ENCODE peak calls at places on chromosomes 7 and 10, in four cellular contexts. P is WTC11, U is K562, B is HepG2. R is an unnamed sample.

GRCh38 chr10:121157998-121158397 is 306.8 kb downstream of the WDR11 start:
- DNase-seq in P (no peak), U (no peak), B (no peak), R (no peak)

GRCh38 chr10:98403812-98404504 is 11.0 kb downstream of the PYROXD2 start:
- DNase-seq in P (no peak), U (no peak), B (no peak), R (no peak)

GRCh38 chr7:132049462-132050304 is 493.3 kb upstream of the PODXL start:
- DNase-seq in P (peak), U (peak), B (peak), R (peak)

GRCh38 chr7:151876899-151877777 is at the start of gene PRKAG2:
- DNase-seq in P (peak), U (no peak), B (no peak), R (peak)

GRCh38 chr7:133778472-133778871 is 348.7 kb upstream of the LRGUK start:
- DNase-seq in P (no peak), U (no peak), B (no peak), R (no peak)

GRCh38 chr10:124741281-124741921 is 2.8 kb downstream of the FAM53B start:
- DNase-seq in P (peak), U (peak), B (peak), R (peak)

GRCh38 chr10:68423522-68423921 is 16.4 kb upstream of the RUFY2 start:
- DNase-seq in P (no peak), U (no peak), B (no peak), R (no peak)

GRCh38 chr10:124156524-124157225 is 63.3 kb upstream of the CHST15 start:
- DNase-seq in P (peak), U (no peak), B (no peak), R (no peak)

GRCh38 chr7:2288986-2289611 is 25.1 kb downstream of the SNX8 start:
- DNase-seq in P (no peak), U (no peak), B (no peak), R (no peak)

GRCh38 chr10:128985036-128985435 is 482.0 kb upstream of the MGMT start:
- DNase-seq in P (no peak), U (no peak), B (no peak), R (no peak)

GRCh38 chr10:124035928-124036558 is 57.4 kb downstream of the CHST15 start:
- DNase-seq in P (no peak), U (peak), B (peak), R (no peak)

GRCh38 chr10:784759-785538 is 95.5 kb upstream of the DIP2C start:
- DNase-seq in P (peak), U (peak), B (no peak), R (peak)

GRCh38 chr10:98135222-98135899 is 904 bp downstream of the R3HCC1L start:
- DNase-seq in P (no peak), U (no peak), B (no peak), R (no peak)

GRCh38 chr10:110540038-110540437 is 27.5 kb upstream of the SMC3 start:
- DNase-seq in P (no peak), U (no peak), B (no peak), R (no peak)

GRCh38 chr10:11685787-11686218 is 56.4 kb upstream of the ECHDC3 start:
- DNase-seq in P (no peak), U (peak), B (peak), R (no peak)

GRCh38 chr7:124667312-124667711 is 98.3 kb downstream of the GPR37 start:
- DNase-seq in P (no peak), U (no peak), B (no peak), R (no peak)

GRCh38 chr10:49627031-49627430 is 13.2 kb downstream of the CHAT start:
- DNase-seq in P (no peak), U (no peak), B (no peak), R (no peak)

GRCh38 chr10:3265081-3265480 is 92.5 kb upstream of the PITRM1 start:
- DNase-seq in P (no peak), U (no peak), B (no peak), R (no peak)

GRCh38 chr7:157658851-157659412 is 322.1 kb downstream of the DNAJB6 start:
- DNase-seq in P (no peak), U (no peak), B (no peak), R (no peak)

GRCh38 chr10:125063256-125063945 is 97.0 kb downstream of the CTBP2 start:
- DNase-seq in P (no peak), U (no peak), B (no peak), R (peak)

GRCh38 chr7:31027161-31027965 is 24.7 kb upstream of the ADCYAP1R1 start:
- DNase-seq in P (peak), U (no peak), B (no peak), R (no peak)

GRCh38 chr10:119466655-119467054 is 75.9 kb downstream of the RGS10 start:
- DNase-seq in P (no peak), U (peak), B (no peak), R (no peak)

GRCh38 chr10:112744525-112744924 is 205.5 kb upstream of the TCF7L2 start:
- DNase-seq in P (no peak), U (no peak), B (no peak), R (no peak)

GRCh38 chr7:33686001-33686591 is 219.2 kb upstream of the BMPER start:
- DNase-seq in P (peak), U (no peak), B (no peak), R (no peak)

GRCh38 chr7:137962875-137963507 is 38.9 kb downstream of the CREB3L2 start:
- DNase-seq in P (no peak), U (peak), B (no peak), R (no peak)

GRCh38 chr7:54252256-54253035 is 289.7 kb upstream of the VSTM2A start:
- DNase-seq in P (no peak), U (no peak), B (no peak), R (no peak)
- TF ChIP-seq ELF4 in P (no peak), U (no peak), B (no peak), R (no peak)

GRCh38 chr10:117775478-117775877 is 232.9 kb downstream of the EMX2 start:
- DNase-seq in P (no peak), U (no peak), B (no peak), R (no peak)
- TF ChIP-seq ELF4 in P (no peak), U (no peak), B (no peak), R (no peak)

GRCh38 chr10:92274071-92274470 is 16.8 kb downstream of the CPEB3 start:
- DNase-seq in P (no peak), U (no peak), B (no peak), R (no peak)
- TF ChIP-seq ELF4 in P (no peak), U (no peak), B (no peak), R (no peak)

DNA sequence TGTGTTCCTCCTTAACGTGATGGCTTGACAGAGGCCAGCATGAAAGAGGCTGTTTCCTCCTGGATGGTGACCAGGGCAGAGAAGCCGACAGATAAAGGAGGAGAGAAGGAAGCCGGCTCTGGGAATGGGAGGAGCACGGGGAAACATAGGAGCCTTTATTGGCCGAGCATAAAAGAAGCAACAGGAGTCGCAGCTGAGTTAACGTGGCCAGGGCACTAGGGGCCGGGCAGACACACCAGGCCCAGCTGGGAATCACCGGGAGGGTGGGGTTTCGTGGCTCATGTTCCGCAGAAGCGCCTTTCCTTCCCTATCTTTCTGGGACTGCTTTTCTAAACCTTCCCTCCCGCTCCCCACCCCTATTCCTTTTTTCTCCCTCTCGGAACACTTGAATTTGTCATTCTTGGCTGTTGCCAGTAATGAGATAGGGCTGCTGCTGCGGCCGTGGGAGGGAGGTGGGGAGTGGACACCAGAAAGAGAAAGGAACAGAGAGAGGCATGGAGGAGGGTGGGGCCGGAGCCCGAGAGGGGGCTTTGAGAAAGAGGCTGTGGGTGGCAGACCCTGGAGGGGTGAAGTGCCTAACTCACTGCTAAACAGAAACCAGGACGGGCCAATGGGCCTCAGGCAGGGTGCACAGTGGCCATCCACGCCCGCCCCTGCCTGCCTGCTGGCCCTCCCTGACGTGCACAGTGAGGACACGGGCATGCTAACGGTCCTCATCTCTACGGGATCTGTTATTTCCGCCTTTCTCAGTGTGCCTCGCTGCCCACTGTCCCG is 65.2 kb downstream of the COL13A1 start:
- DNase-seq in P (peak), U (no peak), B (no peak), R (no peak)
- TF ChIP-seq ELF4 in P (no peak), U (no peak), B (no peak), R (no peak)

DNA sequence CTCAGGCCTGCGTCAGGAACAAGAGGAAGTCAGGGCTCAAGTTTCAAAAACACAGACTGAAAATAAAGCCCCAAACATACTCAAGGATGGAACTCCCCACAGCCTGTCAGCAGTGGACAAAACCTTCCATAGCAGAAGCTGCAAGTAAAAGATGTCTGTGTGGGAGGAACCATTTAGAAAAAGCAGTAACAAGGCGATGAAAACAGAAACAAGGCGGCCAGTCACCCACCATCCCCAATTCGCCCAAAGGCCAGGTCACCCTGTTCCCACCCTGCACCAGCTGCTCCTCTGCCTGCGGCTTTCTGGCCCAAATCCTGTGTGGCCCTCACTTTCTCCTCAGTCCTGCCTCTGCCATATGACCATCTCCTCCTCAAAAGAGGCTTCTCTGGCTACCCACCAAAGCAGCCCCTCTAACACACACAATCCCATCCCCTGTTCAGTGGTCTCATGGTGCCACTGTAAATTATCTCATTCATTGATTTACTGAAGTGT is 27.8 kb downstream of the KCNMA1 start:
- DNase-seq in P (no peak), U (no peak), B (no peak), R (no peak)
- TF ChIP-seq ELF4 in P (no peak), U (no peak), B (no peak), R (no peak)

GRCh38 chr7:100802951-100803350 is 24.4 kb downstream of the EPHB4 start:
- DNase-seq in P (no peak), U (no peak), B (no peak), R (no peak)

GRCh38 chr7:100806276-100806675 is 21.0 kb downstream of the EPHB4 start:
- DNase-seq in P (no peak), U (no peak), B (no peak), R (no peak)

GRCh38 chr7:100801833-100802568 is 25.3 kb downstream of the EPHB4 start:
- DNase-seq in P (no peak), U (peak), B (peak), R (no peak)

GRCh38 chr7:100804681-100805431 is 22.5 kb downstream of the EPHB4 start:
- DNase-seq in P (no peak), U (no peak), B (no peak), R (no peak)

DNA sequence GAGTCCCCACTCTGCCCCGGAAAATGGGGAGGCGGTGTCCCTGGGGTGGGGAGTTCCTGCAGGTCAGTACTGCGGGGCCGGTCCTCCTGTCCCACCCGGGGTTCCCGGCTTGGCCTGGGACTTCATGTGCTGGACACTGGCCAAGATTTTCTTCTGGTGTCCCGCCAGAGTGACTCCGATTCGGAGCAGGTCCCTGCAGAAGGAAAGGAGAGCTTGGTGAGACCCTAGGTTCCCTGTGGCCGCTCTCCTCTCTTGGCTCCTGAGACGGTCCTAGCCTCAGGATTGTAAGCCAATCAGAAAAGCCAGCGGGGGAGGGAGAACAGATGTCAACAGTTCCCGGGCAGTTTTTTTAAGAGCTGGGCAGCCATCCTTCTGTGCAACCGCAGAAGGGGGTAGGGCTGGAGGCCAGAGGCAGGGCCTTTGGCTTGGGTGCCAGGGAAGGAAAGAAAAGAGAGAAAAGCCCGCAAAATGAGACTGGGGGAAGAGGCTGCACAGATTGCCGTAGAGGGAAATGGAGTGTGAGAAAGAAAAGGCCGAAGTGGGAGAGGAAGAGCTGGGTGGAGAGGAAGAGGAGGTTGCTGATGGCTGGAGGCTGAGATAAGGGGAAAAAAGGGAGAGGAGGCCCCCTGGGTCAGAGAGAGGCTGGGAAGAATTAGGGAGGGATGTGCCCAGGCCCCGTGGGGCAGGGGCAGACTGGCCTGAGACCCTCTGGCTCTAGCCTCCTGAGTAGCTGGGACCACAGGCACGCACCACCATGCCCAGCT is 23.7 kb downstream of the EPHB4 start:
- DNase-seq in P (peak), U (peak), B (peak), R (peak)
- TF ChIP-seq ELF4 in P (no peak), U (peak), B (no peak), R (no peak)

GRCh38 chr7:91420606-91421390 is 156.6 kb downstream of the FZD1 start:
- DNase-seq in P (no peak), U (no peak), B (no peak), R (no peak)
- TF ChIP-seq ELF4 in P (no peak), U (no peak), B (no peak), R (no peak)

DNA sequence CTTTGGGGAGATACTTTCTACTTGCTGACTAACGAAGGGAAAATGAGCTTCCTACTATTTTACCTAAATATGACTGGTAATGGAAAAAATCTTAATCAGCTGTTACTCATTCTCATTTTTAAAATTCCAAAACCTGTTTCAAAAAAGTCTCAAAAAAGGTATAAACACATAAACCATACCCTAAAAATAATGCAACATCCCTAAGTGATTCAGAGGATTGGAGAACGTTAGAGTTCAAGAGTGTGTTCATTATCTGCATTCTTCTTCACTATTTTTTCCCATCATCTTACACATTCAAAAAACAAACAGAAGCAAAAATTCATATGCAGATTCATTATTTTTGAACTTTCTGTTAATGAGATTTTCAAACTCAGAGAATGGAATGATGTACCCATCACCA is 150.4 kb upstream of the GNAI1 start:
- DNase-seq in P (no peak), U (no peak), B (no peak), R (no peak)
- TF ChIP-seq ELF4 in P (no peak), U (no peak), B (no peak), R (no peak)

GRCh38 chr7:21084286-21084685 is 297.6 kb upstream of the SP8 start:
- DNase-seq in P (no peak), U (no peak), B (no peak), R (no peak)

GRCh38 chr7:21089653-21090052 is 303.0 kb upstream of the SP8 start:
- DNase-seq in P (no peak), U (no peak), B (no peak), R (no peak)

DNA sequence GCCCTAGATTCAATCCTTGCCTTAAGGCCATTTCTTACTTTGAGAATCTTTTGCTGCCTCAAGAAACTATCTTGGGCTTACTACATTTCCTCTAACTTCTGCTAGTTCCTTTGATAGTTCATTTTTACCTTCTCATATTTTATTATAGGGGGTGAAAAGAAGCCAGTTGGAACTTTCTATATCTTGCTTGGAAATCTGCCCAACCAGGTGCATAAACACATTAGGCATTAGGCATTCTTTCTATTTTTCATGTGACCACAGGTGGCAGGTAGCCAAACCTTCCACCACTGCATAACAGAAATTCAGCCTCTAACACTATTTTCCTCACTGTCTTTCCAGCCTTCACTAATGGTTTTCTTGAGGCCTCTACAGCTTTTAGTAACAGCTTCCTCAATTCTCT is 300.0 kb upstream of the SP8 start:
- DNase-seq in P (no peak), U (no peak), B (no peak), R (no peak)
- TF ChIP-seq ELF4 in P (no peak), U (no peak), B (no peak), R (no peak)